ENCODE peak calls at places on chromosomes 7 and 10, in five cellular contexts. O is endodermal cell; K is smooth muscle cell of the brain vasculature; Y is cerebellar cortex; L is effector CD4-positive, alpha-beta T cell. E is an unnamed sample.
A peak's percentile ranks its signal among the peaks of the same experiment; 100 is the strongest.

GRCh38 chr10:85967594-85967993 is 399.0 kb downstream of the GRID1 start:
- DNase-seq in L (no peak), K (no peak), O (no peak), Y (no peak), E (no peak)

GRCh38 chr10:110016037-110016436 is 8.3 kb downstream of the ADD3 start:
- DNase-seq in O (peak; percentile 68), L (no peak), Y (peak; percentile 79), K (no peak), E (no peak)

GRCh38 chr10:81473755-81474154 is 401.2 kb upstream of the NRG3 start:
- DNase-seq in Y (no peak), L (no peak), K (no peak), O (no peak), E (no peak)

GRCh38 chr10:105187243-105187642 is 546.2 kb downstream of the SORCS3 start:
- DNase-seq in Y (peak; percentile 5), O (no peak), K (no peak), L (no peak), E (no peak)

GRCh38 chr10:11208908-11209809 is 191.5 kb downstream of the CELF2 start:
- DNase-seq in O (no peak), Y (no peak), K (no peak), L (no peak), E (no peak)

GRCh38 chr10:101658910-101659309 is 36.1 kb downstream of the FBXW4 start:
- DNase-seq in O (no peak), Y (no peak), L (no peak), K (no peak), E (no peak)

GRCh38 chr10:93465806-93466675 is 16.1 kb downstream of the MYOF start:
- DNase-seq in K (peak; percentile 78), O (no peak), Y (peak; percentile 50), L (no peak), E (no peak)

GRCh38 chr10:70465832-70466231 is 12.7 kb upstream of the PALD1 start:
- DNase-seq in O (peak; percentile 36), K (no peak), L (no peak), Y (no peak), E (no peak)

GRCh38 chr7:113015038-113015645 is 71.5 kb downstream of the GPR85 start:
- DNase-seq in O (no peak), L (no peak), Y (peak; percentile 34), K (peak; percentile 26), E (no peak)

GRCh38 chr7:105439174-105439893 is 50.6 kb upstream of the SRPK2 start:
- DNase-seq in L (no peak), O (peak; percentile 56), K (no peak), Y (peak; percentile 17), E (no peak)

GRCh38 chr7:47458486-47458885 is 123.4 kb downstream of the TNS3 start:
- DNase-seq in Y (no peak), K (no peak), L (no peak), O (no peak), E (no peak)

GRCh38 chr7:36526720-36527548 is 137.3 kb downstream of the ANLN start:
- DNase-seq in Y (no peak), K (peak; percentile 6), L (no peak), O (no peak), E (no peak)

GRCh38 chr7:114243019-114243507 is 171.6 kb upstream of the FOXP2 start:
- DNase-seq in K (no peak), O (no peak), L (no peak), Y (no peak), E (no peak)

GRCh38 chr10:75982611-75983369 is 551.4 kb downstream of the LRMDA start:
- DNase-seq in K (no peak), O (no peak), Y (no peak), L (no peak), E (no peak)

GRCh38 chr7:96306385-96307125 is 15.3 kb downstream of the SLC25A13 start:
- DNase-seq in K (no peak), L (no peak), O (no peak), Y (no peak), E (no peak)

GRCh38 chr10:28111712-28112111 is 112.8 kb upstream of the ODAD2 start:
- DNase-seq in L (no peak), K (no peak), O (no peak), Y (no peak), E (no peak)

GRCh38 chr7:15723840-15724239 is 37.4 kb upstream of the MEOX2 start:
- DNase-seq in Y (no peak), O (no peak), K (no peak), L (no peak), E (no peak)

GRCh38 chr10:91587710-91588638 is 44.9 kb downstream of the PPP1R3C start:
- DNase-seq in K (no peak), L (no peak), Y (no peak), O (no peak), E (no peak)

GRCh38 chr7:157743781-157744525 is 407.1 kb downstream of the DNAJB6 start:
- DNase-seq in O (no peak), K (no peak), L (no peak), Y (peak; percentile 5), E (no peak)

GRCh38 chr10:128609460-128609859 is 483.2 kb upstream of the MKI67 start:
- DNase-seq in K (no peak), L (no peak), Y (no peak), O (no peak), E (no peak)

GRCh38 chr7:24197852-24198251 is 86.1 kb upstream of the NPY start:
- DNase-seq in O (no peak), Y (no peak), K (no peak), L (no peak), E (no peak)

GRCh38 chr7:135247746-135248471 is 14.3 kb downstream of the STRA8 start:
- DNase-seq in Y (no peak), K (no peak), O (peak; percentile 22), L (no peak), E (no peak)

E was measured in T-cell.